ENCODE peak calls at places on chromosomes 5 and 9, in five cellular contexts. U, M, W, G and N are unnamed samples. For H3K79me1, the result is how much of the 10 kb centered on the place peaks cover.

GRCh38 chr5:64655596-64655995 is 34.7 kb upstream of the SHISAL2B start:
- DNase-seq in U (no peak), M (no peak), W (no peak), G (no peak), N (no peak)

GRCh38 chr9:109297899-109298298 is 23.0 kb downstream of the EPB41L4B start:
- DNase-seq in U (no peak), M (peak), W (no peak), G (no peak), N (no peak)

GRCh38 chr5:58505971-58506640 is 14.9 kb downstream of the GAPT start:
- DNase-seq in U (no peak), M (no peak), W (no peak), G (no peak), N (no peak)

GRCh38 chr5:20276061-20276958 is 288.3 kb upstream of the CDH18 start:
- DNase-seq in U (peak), M (peak), W (peak), G (no peak), N (no peak)

GRCh38 chr9:127741831-127742434 is 6.8 kb upstream of the TOR2A start:
- DNase-seq in U (peak), M (no peak), W (peak), G (peak), N (peak)

GRCh38 chr5:95808686-95809413 is 13.7 kb downstream of the GLRX start:
- DNase-seq in U (no peak), M (peak), W (no peak), G (no peak), N (no peak)

GRCh38 chr5:172872997-172873491 is 39.0 kb downstream of the ERGIC1 start:
- DNase-seq in U (no peak), M (peak), W (no peak), G (no peak), N (no peak)

GRCh38 chr5:83306572-83307241 is 164.8 kb upstream of the VCAN start:
- DNase-seq in U (peak), M (peak), W (no peak), G (no peak), N (no peak)

GRCh38 chr5:177426566-177427210 is at the start of gene GRK6:
- DNase-seq in U (peak), M (no peak), W (no peak), G (no peak), N (peak)

GRCh38 chr5:87103616-87104287 is 163.9 kb upstream of the RASA1 start:
- DNase-seq in U (no peak), M (no peak), W (no peak), G (no peak), N (no peak)

GRCh38 chr5:3517331-3517730 is 78.3 kb upstream of the IRX1 start:
- DNase-seq in U (peak), M (no peak), W (peak), G (no peak), N (peak)

GRCh38 chr9:129835860-129836223 is 584 bp downstream of the USP20 start:
- DNase-seq in U (no peak), M (peak), W (no peak), G (no peak), N (no peak)

GRCh38 chr5:83360573-83360972 is 111.0 kb upstream of the VCAN start:
- DNase-seq in U (peak), M (no peak), W (no peak), G (no peak), N (no peak)

GRCh38 chr9:113910036-113910639 is 34.0 kb downstream of the ZNF618 start:
- DNase-seq in U (no peak), M (no peak), W (peak), G (peak), N (no peak)

GRCh38 chr5:310941-311434 is 10.5 kb upstream of the AHRR start:
- DNase-seq in U (no peak), M (peak), W (no peak), G (no peak), N (no peak)

GRCh38 chr9:129962889-129963703 is 79.9 kb downstream of the FNBP1 start:
- DNase-seq in U (peak), M (peak), W (peak), G (no peak), N (no peak)

GRCh38 chr9:134371731-134372130 is 45.5 kb downstream of the RXRA start:
- DNase-seq in U (no peak), M (no peak), W (no peak), G (no peak), N (no peak)
- H3K4ac ChIP-seq in U (no peak), M (no peak), W (no peak), G (no peak), N (peak)

GRCh38 chr9:133853331-133853730 is 115.2 kb upstream of the SARDH start:
- DNase-seq in U (no peak), M (no peak), W (no peak), G (no peak), N (no peak)
- H3K79me1 ChIP-seq in U (under half), M (half or more), W (under half), G (under half), N (under half)

GRCh38 chr9:136807281-136808074 is at the start of gene RABL6:
- DNase-seq in U (peak), M (peak), W (peak), G (peak), N (peak)

GRCh38 chr9:136806067-136806466 is 1.7 kb upstream of the RABL6 start:
- DNase-seq in U (no peak), M (no peak), W (no peak), G (no peak), N (no peak)

GRCh38 chr9:136806631-136807201 is 1.0 kb upstream of the RABL6 start:
- DNase-seq in U (no peak), M (no peak), W (peak), G (no peak), N (no peak)

GRCh38 chr9:136808781-136809158 is 1.0 kb downstream of the RABL6 start:
- DNase-seq in U (peak), M (peak), W (no peak), G (no peak), N (no peak)

DNA sequence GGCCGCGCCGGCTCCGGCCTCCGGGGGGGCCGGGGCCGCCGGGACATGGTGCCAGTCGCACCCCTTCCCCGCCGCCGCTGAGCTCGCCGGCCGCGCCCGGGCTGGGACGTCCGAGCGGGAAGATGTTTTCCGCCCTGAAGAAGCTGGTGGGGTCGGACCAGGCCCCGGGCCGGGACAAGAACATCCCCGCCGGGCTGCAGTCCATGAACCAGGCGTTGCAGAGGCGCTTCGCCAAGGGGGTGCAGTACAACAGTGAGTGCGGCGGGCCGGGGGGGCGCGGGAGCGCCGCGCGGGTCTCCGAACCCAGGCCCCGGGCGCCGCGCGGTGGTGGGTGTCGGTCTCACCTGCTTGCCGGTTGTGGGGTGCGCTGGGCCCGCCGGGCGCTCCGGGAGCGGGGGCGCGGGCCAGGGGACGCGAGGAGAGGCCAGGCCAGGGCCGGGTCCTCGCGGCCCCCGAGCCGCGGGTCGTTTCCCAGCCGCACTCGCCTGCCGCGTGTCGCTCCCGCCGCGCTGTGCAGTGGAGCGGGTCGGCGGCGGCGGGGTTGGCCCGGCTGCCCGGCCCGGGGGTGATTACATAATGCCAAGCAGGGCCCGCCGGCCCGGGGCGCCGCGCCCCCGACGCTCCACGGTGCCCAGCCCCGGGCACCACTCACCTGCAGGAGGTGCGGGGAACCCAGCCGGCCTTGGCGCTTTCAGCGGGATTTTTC is 480 bp downstream of the RABL6 start:
- DNase-seq in U (no peak), M (no peak), W (peak), G (peak), N (no peak)
- H3K4ac ChIP-seq in U (peak), M (peak), W (no peak), G (no peak), N (peak)

GRCh38 chr5:154712518-154713437 is 42.4 kb upstream of the LARP1 start:
- DNase-seq in U (peak), M (no peak), W (peak), G (peak), N (no peak)
- H3K79me1 ChIP-seq in U (under half), M (under half), W (under half), G (under half), N (under half)

DNA sequence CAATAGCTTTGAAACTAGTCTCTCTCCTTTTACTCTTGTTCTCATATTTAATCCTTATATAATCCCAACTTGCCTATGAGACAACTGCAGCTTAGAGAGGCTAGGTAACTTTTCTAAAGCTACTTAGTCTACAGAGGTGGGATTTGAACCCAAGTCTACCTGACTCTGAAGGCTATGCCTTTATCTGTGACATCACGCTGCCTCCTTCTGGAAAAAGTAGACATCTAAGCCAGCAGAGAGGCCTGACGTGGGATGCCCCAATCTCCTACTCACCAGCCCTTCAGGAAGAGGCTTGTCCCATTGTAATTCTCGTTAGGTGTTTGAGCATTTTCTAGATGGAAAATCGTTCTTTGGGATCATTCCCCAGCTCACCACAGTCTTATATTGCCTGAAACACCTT is 167.5 kb downstream of the HSPA4 start:
- DNase-seq in U (peak), M (no peak), W (no peak), G (no peak), N (no peak)
- H3K4ac ChIP-seq in U (no peak), M (no peak), W (no peak), G (no peak), N (no peak)

GRCh38 chr5:27473300-27474053 is 435.1 kb upstream of the CDH9 start:
- DNase-seq in U (peak), M (no peak), W (no peak), G (no peak), N (peak)

GRCh38 chr5:27474054-27474323 is 435.6 kb upstream of the CDH9 start:
- DNase-seq in U (peak), M (no peak), W (no peak), G (no peak), N (no peak)

GRCh38 chr5:27474395-27474794 is 436.0 kb upstream of the CDH9 start:
- DNase-seq in U (no peak), M (no peak), W (no peak), G (no peak), N (no peak)

GRCh38 chr5:27476356-27476988 is 438.1 kb upstream of the CDH9 start:
- DNase-seq in U (no peak), M (no peak), W (no peak), G (no peak), N (no peak)

GRCh38 chr5:27475063-27475462 is 436.7 kb upstream of the CDH9 start:
- DNase-seq in U (peak), M (no peak), W (no peak), G (no peak), N (no peak)
- H3K79me1 ChIP-seq in U (under half), M (under half), W (under half), G (under half), N (under half)